ENCODE peak calls at places on chromosomes 11 and 22, in five cellular contexts. K, J, I, F and V are unnamed samples.

GRCh38 chr22:47835726-47836125 is 1073.3 kb downstream of the TBC1D22A start:
- DNase-seq in K (no peak), J (no peak), I (no peak), F (no peak), V (no peak)

GRCh38 chr11:69644071-69644961 is 3.4 kb downstream of the CCND1 start:
- DNase-seq in K (no peak), J (no peak), I (no peak), F (peak; percentile 86), V (no peak)

GRCh38 chr11:73539506-73540084 is 58.3 kb downstream of the FAM168A start:
- DNase-seq in K (no peak), J (no peak), I (no peak), F (no peak), V (no peak)

GRCh38 chr11:108662700-108663099 is 2.2 kb upstream of the DDX10 start:
- DNase-seq in K (no peak), J (no peak), I (no peak), F (no peak), V (no peak)

GRCh38 chr11:105553015-105553414 is 56.9 kb upstream of the GRIA4 start:
- DNase-seq in K (no peak), J (no peak), I (no peak), F (no peak), V (no peak)

GRCh38 chr11:115716577-115717214 is 212.5 kb upstream of the CADM1 start:
- DNase-seq in K (no peak), J (no peak), I (no peak), F (peak; percentile 68), V (no peak)

GRCh38 chr11:31796523-31797226 is 14.4 kb downstream of the PAX6 start:
- DNase-seq in K (no peak), J (no peak), I (no peak), F (no peak), V (peak; percentile 49)

GRCh38 chr11:57604289-57605010 is 7.0 kb downstream of the SERPING1 start:
- DNase-seq in K (no peak), J (no peak), I (no peak), F (no peak), V (no peak)